ENCODE peak calls at places on chromosome 22, in seven cellular contexts. One of them, this sample, is unnamed.

GRCh38 chr22:19630614-19631013 is 83.7 kb upstream of the SEPTIN5 start:
- DNase-seq in Calu3: no peak
- DNase-seq in NCI-H1417: no peak
- DNase-seq in stimulated activated CD4-positive, alpha-beta T cell treated with anti-CD3 and anti-CD28 coated beads, Interleukin-12 subunit alpha, Interleukin-12 subunit beta, amount 100 ng/mL, for 48 hours: no peak
- DNase-seq in right lobe of liver: no peak
- DNase-seq in AG09319: no peak
- DNase-seq in left cardiac atrium: no peak
- DNase-seq in this sample: no peak

GRCh38 chr22:19567383-19568009 is 43.3 kb upstream of the CLDN5 start:
- DNase-seq in Calu3: no peak
- DNase-seq in NCI-H1417: no peak
- DNase-seq in stimulated activated CD4-positive, alpha-beta T cell treated with anti-CD3 and anti-CD28 coated beads, Interleukin-12 subunit alpha, Interleukin-12 subunit beta, amount 100 ng/mL, for 48 hours: no peak
- DNase-seq in right lobe of liver: no peak
- DNase-seq in AG09319: no peak
- DNase-seq in left cardiac atrium: no peak
- DNase-seq in this sample: no peak

GRCh38 chr22:38820021-38820420 is 23.8 kb downstream of the NPTXR start:
- DNase-seq in Calu3: no peak
- DNase-seq in NCI-H1417: peak; percentile 18
- DNase-seq in stimulated activated CD4-positive, alpha-beta T cell treated with anti-CD3 and anti-CD28 coated beads, Interleukin-12 subunit alpha, Interleukin-12 subunit beta, amount 100 ng/mL, for 48 hours: no peak
- DNase-seq in right lobe of liver: no peak
- DNase-seq in AG09319: no peak
- DNase-seq in left cardiac atrium: no peak
- DNase-seq in this sample: no peak

GRCh38 chr22:38034278-38034882 is 22.8 kb upstream of the PICK1 start:
- DNase-seq in Calu3: peak; percentile 88
- DNase-seq in NCI-H1417: no peak
- DNase-seq in stimulated activated CD4-positive, alpha-beta T cell treated with anti-CD3 and anti-CD28 coated beads, Interleukin-12 subunit alpha, Interleukin-12 subunit beta, amount 100 ng/mL, for 48 hours: no peak
- DNase-seq in right lobe of liver: peak; percentile 70
- DNase-seq in AG09319: peak; percentile 48
- DNase-seq in left cardiac atrium: peak; percentile 72
- DNase-seq in this sample: peak; percentile 90

GRCh38 chr22:38211556-38211955 is 9.8 kb downstream of the MAFF start:
- DNase-seq in Calu3: no peak
- DNase-seq in NCI-H1417: no peak
- DNase-seq in stimulated activated CD4-positive, alpha-beta T cell treated with anti-CD3 and anti-CD28 coated beads, Interleukin-12 subunit alpha, Interleukin-12 subunit beta, amount 100 ng/mL, for 48 hours: no peak
- DNase-seq in right lobe of liver: no peak
- DNase-seq in AG09319: no peak
- DNase-seq in left cardiac atrium: no peak
- DNase-seq in this sample: no peak

GRCh38 chr22:38718414-38718813 is 12.7 kb downstream of the GTPBP1 start:
- DNase-seq in Calu3: peak; percentile 77
- DNase-seq in NCI-H1417: peak; percentile 13
- DNase-seq in stimulated activated CD4-positive, alpha-beta T cell treated with anti-CD3 and anti-CD28 coated beads, Interleukin-12 subunit alpha, Interleukin-12 subunit beta, amount 100 ng/mL, for 48 hours: no peak
- DNase-seq in right lobe of liver: no peak
- DNase-seq in AG09319: peak; percentile 54
- DNase-seq in left cardiac atrium: peak; percentile 74
- DNase-seq in this sample: peak; percentile 78

GRCh38 chr22:40334899-40335298 is 11.4 kb upstream of the ADSL start:
- DNase-seq in Calu3: no peak
- DNase-seq in NCI-H1417: no peak
- DNase-seq in stimulated activated CD4-positive, alpha-beta T cell treated with anti-CD3 and anti-CD28 coated beads, Interleukin-12 subunit alpha, Interleukin-12 subunit beta, amount 100 ng/mL, for 48 hours: no peak
- DNase-seq in right lobe of liver: no peak
- DNase-seq in AG09319: no peak
- DNase-seq in left cardiac atrium: no peak
- DNase-seq in this sample: no peak

GRCh38 chr22:43823911-43824665 is 12.0 kb upstream of the EFCAB6 start:
- DNase-seq in Calu3: no peak
- DNase-seq in NCI-H1417: no peak
- DNase-seq in stimulated activated CD4-positive, alpha-beta T cell treated with anti-CD3 and anti-CD28 coated beads, Interleukin-12 subunit alpha, Interleukin-12 subunit beta, amount 100 ng/mL, for 48 hours: no peak
- DNase-seq in right lobe of liver: no peak
- DNase-seq in AG09319: no peak
- DNase-seq in left cardiac atrium: no peak
- DNase-seq in this sample: no peak

GRCh38 chr22:22168190-22168940 is 76.2 kb upstream of the VPREB1 start:
- DNase-seq in Calu3: peak; percentile 49
- DNase-seq in NCI-H1417: peak; percentile 22
- DNase-seq in stimulated activated CD4-positive, alpha-beta T cell treated with anti-CD3 and anti-CD28 coated beads, Interleukin-12 subunit alpha, Interleukin-12 subunit beta, amount 100 ng/mL, for 48 hours: no peak
- DNase-seq in right lobe of liver: no peak
- DNase-seq in AG09319: peak; percentile 4
- DNase-seq in left cardiac atrium: no peak
- DNase-seq in this sample: no peak

GRCh38 chr22:49055406-49055805 is 772.3 kb downstream of the BRD1 start:
- DNase-seq in Calu3: no peak
- DNase-seq in NCI-H1417: no peak
- DNase-seq in stimulated activated CD4-positive, alpha-beta T cell treated with anti-CD3 and anti-CD28 coated beads, Interleukin-12 subunit alpha, Interleukin-12 subunit beta, amount 100 ng/mL, for 48 hours: no peak
- DNase-seq in right lobe of liver: no peak
- DNase-seq in AG09319: no peak
- DNase-seq in left cardiac atrium: no peak
- DNase-seq in this sample: peak; percentile 24

GRCh38 chr22:21455334-21456089 is 11.7 kb upstream of the TMEM191C start:
- DNase-seq in Calu3: no peak
- DNase-seq in NCI-H1417: no peak
- DNase-seq in stimulated activated CD4-positive, alpha-beta T cell treated with anti-CD3 and anti-CD28 coated beads, Interleukin-12 subunit alpha, Interleukin-12 subunit beta, amount 100 ng/mL, for 48 hours: no peak
- DNase-seq in right lobe of liver: peak; percentile 41
- DNase-seq in AG09319: no peak
- DNase-seq in left cardiac atrium: peak; percentile 8
- DNase-seq in this sample: peak; percentile 59

GRCh38 chr22:19848298-19849224 is 6.1 kb downstream of the GNB1L start:
- DNase-seq in Calu3: peak; percentile 87
- DNase-seq in NCI-H1417: no peak
- DNase-seq in stimulated activated CD4-positive, alpha-beta T cell treated with anti-CD3 and anti-CD28 coated beads, Interleukin-12 subunit alpha, Interleukin-12 subunit beta, amount 100 ng/mL, for 48 hours: no peak
- DNase-seq in right lobe of liver: peak; percentile 88
- DNase-seq in AG09319: no peak
- DNase-seq in left cardiac atrium: no peak
- DNase-seq in this sample: peak; percentile 59

GRCh38 chr22:27686534-27686933 is 115.0 kb downstream of the MN1 start:
- DNase-seq in Calu3: peak; percentile 69
- DNase-seq in NCI-H1417: no peak
- DNase-seq in stimulated activated CD4-positive, alpha-beta T cell treated with anti-CD3 and anti-CD28 coated beads, Interleukin-12 subunit alpha, Interleukin-12 subunit beta, amount 100 ng/mL, for 48 hours: no peak
- DNase-seq in right lobe of liver: no peak
- DNase-seq in AG09319: peak; percentile 54
- DNase-seq in left cardiac atrium: peak; percentile 89
- DNase-seq in this sample: peak; percentile 84

GRCh38 chr22:16974298-16975084 is 33.5 kb downstream of the GAB4 start:
- DNase-seq in Calu3: no peak
- DNase-seq in NCI-H1417: no peak
- DNase-seq in stimulated activated CD4-positive, alpha-beta T cell treated with anti-CD3 and anti-CD28 coated beads, Interleukin-12 subunit alpha, Interleukin-12 subunit beta, amount 100 ng/mL, for 48 hours: no peak
- DNase-seq in right lobe of liver: peak; percentile 24
- DNase-seq in AG09319: no peak
- DNase-seq in left cardiac atrium: no peak
- DNase-seq in this sample: no peak

GRCh38 chr22:35638408-35638807 is 9.8 kb upstream of the APOL6 start:
- DNase-seq in Calu3: no peak
- DNase-seq in NCI-H1417: no peak
- DNase-seq in stimulated activated CD4-positive, alpha-beta T cell treated with anti-CD3 and anti-CD28 coated beads, Interleukin-12 subunit alpha, Interleukin-12 subunit beta, amount 100 ng/mL, for 48 hours: no peak
- DNase-seq in right lobe of liver: peak; percentile 81
- DNase-seq in AG09319: peak; percentile 86
- DNase-seq in left cardiac atrium: peak; percentile 91
- DNase-seq in this sample: peak; percentile 97

GRCh38 chr22:23796461-23796860 is 9.7 kb downstream of the SMARCB1 start:
- DNase-seq in Calu3: no peak
- DNase-seq in NCI-H1417: no peak
- DNase-seq in stimulated activated CD4-positive, alpha-beta T cell treated with anti-CD3 and anti-CD28 coated beads, Interleukin-12 subunit alpha, Interleukin-12 subunit beta, amount 100 ng/mL, for 48 hours: no peak
- DNase-seq in right lobe of liver: no peak
- DNase-seq in AG09319: no peak
- DNase-seq in left cardiac atrium: no peak
- DNase-seq in this sample: no peak

GRCh38 chr22:18091916-18092526 is 14.2 kb downstream of the PEX26 start:
- DNase-seq in Calu3: peak; percentile 74
- DNase-seq in NCI-H1417: no peak
- DNase-seq in stimulated activated CD4-positive, alpha-beta T cell treated with anti-CD3 and anti-CD28 coated beads, Interleukin-12 subunit alpha, Interleukin-12 subunit beta, amount 100 ng/mL, for 48 hours: no peak
- DNase-seq in right lobe of liver: peak; percentile 92
- DNase-seq in AG09319: no peak
- DNase-seq in left cardiac atrium: peak; percentile 86
- DNase-seq in this sample: peak; percentile 87

GRCh38 chr22:36017661-36018091 is 10.9 kb downstream of the RBFOX2 start:
- DNase-seq in Calu3: no peak
- DNase-seq in NCI-H1417: peak; percentile 40
- DNase-seq in stimulated activated CD4-positive, alpha-beta T cell treated with anti-CD3 and anti-CD28 coated beads, Interleukin-12 subunit alpha, Interleukin-12 subunit beta, amount 100 ng/mL, for 48 hours: no peak
- DNase-seq in right lobe of liver: no peak
- DNase-seq in AG09319: no peak
- DNase-seq in left cardiac atrium: no peak
- DNase-seq in this sample: no peak

GRCh38 chr22:19105867-19106802 is 16.1 kb downstream of the DGCR2 start:
- DNase-seq in Calu3: no peak
- DNase-seq in NCI-H1417: no peak
- DNase-seq in stimulated activated CD4-positive, alpha-beta T cell treated with anti-CD3 and anti-CD28 coated beads, Interleukin-12 subunit alpha, Interleukin-12 subunit beta, amount 100 ng/mL, for 48 hours: peak; percentile 11
- DNase-seq in right lobe of liver: no peak
- DNase-seq in AG09319: no peak
- DNase-seq in left cardiac atrium: no peak
- DNase-seq in this sample: peak; percentile 68

GRCh38 chr22:23107487-23108323 is 34.1 kb downstream of the RSPH14 start:
- DNase-seq in Calu3: no peak
- DNase-seq in NCI-H1417: peak; percentile 34
- DNase-seq in stimulated activated CD4-positive, alpha-beta T cell treated with anti-CD3 and anti-CD28 coated beads, Interleukin-12 subunit alpha, Interleukin-12 subunit beta, amount 100 ng/mL, for 48 hours: no peak
- DNase-seq in right lobe of liver: no peak
- DNase-seq in AG09319: no peak
- DNase-seq in left cardiac atrium: no peak
- DNase-seq in this sample: no peak

GRCh38 chr22:39317084-39317755 is 2.2 kb downstream of the RPL3 start:
- DNase-seq in Calu3: no peak
- DNase-seq in NCI-H1417: no peak
- DNase-seq in stimulated activated CD4-positive, alpha-beta T cell treated with anti-CD3 and anti-CD28 coated beads, Interleukin-12 subunit alpha, Interleukin-12 subunit beta, amount 100 ng/mL, for 48 hours: no peak
- DNase-seq in right lobe of liver: no peak
- DNase-seq in AG09319: no peak
- DNase-seq in left cardiac atrium: no peak
- DNase-seq in this sample: no peak

GRCh38 chr22:23478175-23478574 is 101.9 kb downstream of the IGLL1 start:
- DNase-seq in Calu3: no peak
- DNase-seq in NCI-H1417: no peak
- DNase-seq in stimulated activated CD4-positive, alpha-beta T cell treated with anti-CD3 and anti-CD28 coated beads, Interleukin-12 subunit alpha, Interleukin-12 subunit beta, amount 100 ng/mL, for 48 hours: no peak
- DNase-seq in right lobe of liver: no peak
- DNase-seq in AG09319: no peak
- DNase-seq in left cardiac atrium: no peak
- DNase-seq in this sample: no peak

GRCh38 chr22:28023774-28024173 is 104.7 kb upstream of the PITPNB start:
- DNase-seq in Calu3: no peak
- DNase-seq in NCI-H1417: no peak
- DNase-seq in stimulated activated CD4-positive, alpha-beta T cell treated with anti-CD3 and anti-CD28 coated beads, Interleukin-12 subunit alpha, Interleukin-12 subunit beta, amount 100 ng/mL, for 48 hours: no peak
- DNase-seq in right lobe of liver: peak; percentile 10
- DNase-seq in AG09319: no peak
- DNase-seq in left cardiac atrium: no peak
- DNase-seq in this sample: peak; percentile 29

GRCh38 chr22:26576026-26576680 is 13.8 kb downstream of the TPST2 start:
- DNase-seq in Calu3: no peak
- DNase-seq in NCI-H1417: no peak
- DNase-seq in stimulated activated CD4-positive, alpha-beta T cell treated with anti-CD3 and anti-CD28 coated beads, Interleukin-12 subunit alpha, Interleukin-12 subunit beta, amount 100 ng/mL, for 48 hours: no peak
- DNase-seq in right lobe of liver: no peak
- DNase-seq in AG09319: no peak
- DNase-seq in left cardiac atrium: no peak
- DNase-seq in this sample: no peak

GRCh38 chr22:27654536-27655445 is 146.8 kb downstream of the MN1 start:
- DNase-seq in Calu3: peak; percentile 50
- DNase-seq in NCI-H1417: no peak
- DNase-seq in stimulated activated CD4-positive, alpha-beta T cell treated with anti-CD3 and anti-CD28 coated beads, Interleukin-12 subunit alpha, Interleukin-12 subunit beta, amount 100 ng/mL, for 48 hours: no peak
- DNase-seq in right lobe of liver: no peak
- DNase-seq in AG09319: no peak
- DNase-seq in left cardiac atrium: no peak
- DNase-seq in this sample: no peak

GRCh38 chr22:25025586-25025985 is 73.1 kb downstream of the KIAA1671 start:
- DNase-seq in Calu3: no peak
- DNase-seq in NCI-H1417: no peak
- DNase-seq in stimulated activated CD4-positive, alpha-beta T cell treated with anti-CD3 and anti-CD28 coated beads, Interleukin-12 subunit alpha, Interleukin-12 subunit beta, amount 100 ng/mL, for 48 hours: no peak
- DNase-seq in right lobe of liver: no peak
- DNase-seq in AG09319: no peak
- DNase-seq in left cardiac atrium: peak; percentile 64
- DNase-seq in this sample: no peak

GRCh38 chr22:24323695-24324094 is 53.1 kb downstream of the SPECC1L start:
- DNase-seq in Calu3: no peak
- DNase-seq in NCI-H1417: no peak
- DNase-seq in stimulated activated CD4-positive, alpha-beta T cell treated with anti-CD3 and anti-CD28 coated beads, Interleukin-12 subunit alpha, Interleukin-12 subunit beta, amount 100 ng/mL, for 48 hours: no peak
- DNase-seq in right lobe of liver: no peak
- DNase-seq in AG09319: no peak
- DNase-seq in left cardiac atrium: no peak
- DNase-seq in this sample: no peak

GRCh38 chr22:35766654-35767580 is 49.2 kb downstream of the APOL5 start:
- DNase-seq in Calu3: no peak
- DNase-seq in NCI-H1417: no peak
- DNase-seq in stimulated activated CD4-positive, alpha-beta T cell treated with anti-CD3 and anti-CD28 coated beads, Interleukin-12 subunit alpha, Interleukin-12 subunit beta, amount 100 ng/mL, for 48 hours: no peak
- DNase-seq in right lobe of liver: no peak
- DNase-seq in AG09319: no peak
- DNase-seq in left cardiac atrium: no peak
- DNase-seq in this sample: no peak

GRCh38 chr22:32780726-32781310 is 20.7 kb upstream of the TIMP3 start:
- DNase-seq in Calu3: no peak
- DNase-seq in NCI-H1417: no peak
- DNase-seq in stimulated activated CD4-positive, alpha-beta T cell treated with anti-CD3 and anti-CD28 coated beads, Interleukin-12 subunit alpha, Interleukin-12 subunit beta, amount 100 ng/mL, for 48 hours: no peak
- DNase-seq in right lobe of liver: no peak
- DNase-seq in AG09319: no peak
- DNase-seq in left cardiac atrium: no peak
- DNase-seq in this sample: no peak

GRCh38 chr22:28424427-28425080 is 255.1 kb downstream of the TTC28 start:
- DNase-seq in Calu3: no peak
- DNase-seq in NCI-H1417: peak; percentile 12
- DNase-seq in stimulated activated CD4-positive, alpha-beta T cell treated with anti-CD3 and anti-CD28 coated beads, Interleukin-12 subunit alpha, Interleukin-12 subunit beta, amount 100 ng/mL, for 48 hours: no peak
- DNase-seq in right lobe of liver: no peak
- DNase-seq in AG09319: peak; percentile 74
- DNase-seq in left cardiac atrium: no peak
- DNase-seq in this sample: no peak

GRCh38 chr22:42444060-42444904 is 12.1 kb upstream of the NFAM1 start:
- DNase-seq in Calu3: peak; percentile 82
- DNase-seq in NCI-H1417: peak; percentile 86
- DNase-seq in stimulated activated CD4-positive, alpha-beta T cell treated with anti-CD3 and anti-CD28 coated beads, Interleukin-12 subunit alpha, Interleukin-12 subunit beta, amount 100 ng/mL, for 48 hours: peak; percentile 66
- DNase-seq in right lobe of liver: peak; percentile 74
- DNase-seq in AG09319: peak; percentile 84
- DNase-seq in left cardiac atrium: peak; percentile 83
- DNase-seq in this sample: peak; percentile 92

GRCh38 chr22:28822930-28823481 is 22.6 kb upstream of the XBP1 start:
- DNase-seq in Calu3: no peak
- DNase-seq in NCI-H1417: peak; percentile 69
- DNase-seq in stimulated activated CD4-positive, alpha-beta T cell treated with anti-CD3 and anti-CD28 coated beads, Interleukin-12 subunit alpha, Interleukin-12 subunit beta, amount 100 ng/mL, for 48 hours: no peak
- DNase-seq in right lobe of liver: no peak
- DNase-seq in AG09319: no peak
- DNase-seq in left cardiac atrium: no peak
- DNase-seq in this sample: no peak

GRCh38 chr22:23305321-23305910 is 125.1 kb downstream of the BCR start:
- DNase-seq in Calu3: no peak
- DNase-seq in NCI-H1417: no peak
- DNase-seq in stimulated activated CD4-positive, alpha-beta T cell treated with anti-CD3 and anti-CD28 coated beads, Interleukin-12 subunit alpha, Interleukin-12 subunit beta, amount 100 ng/mL, for 48 hours: no peak
- DNase-seq in right lobe of liver: peak; percentile 44
- DNase-seq in AG09319: no peak
- DNase-seq in left cardiac atrium: peak; percentile 64
- DNase-seq in this sample: no peak

GRCh38 chr22:46421272-46421671 is 85.8 kb downstream of the TRMU start:
- DNase-seq in Calu3: no peak
- DNase-seq in NCI-H1417: peak; percentile 66
- DNase-seq in stimulated activated CD4-positive, alpha-beta T cell treated with anti-CD3 and anti-CD28 coated beads, Interleukin-12 subunit alpha, Interleukin-12 subunit beta, amount 100 ng/mL, for 48 hours: no peak
- DNase-seq in right lobe of liver: no peak
- DNase-seq in AG09319: no peak
- DNase-seq in left cardiac atrium: no peak
- DNase-seq in this sample: no peak

GRCh38 chr22:31734512-31734911 is 15.4 kb downstream of the PRR14L start:
- DNase-seq in Calu3: no peak
- DNase-seq in NCI-H1417: no peak
- DNase-seq in stimulated activated CD4-positive, alpha-beta T cell treated with anti-CD3 and anti-CD28 coated beads, Interleukin-12 subunit alpha, Interleukin-12 subunit beta, amount 100 ng/mL, for 48 hours: no peak
- DNase-seq in right lobe of liver: no peak
- DNase-seq in AG09319: no peak
- DNase-seq in left cardiac atrium: no peak
- DNase-seq in this sample: no peak

GRCh38 chr22:46578251-46578823 is 40.9 kb upstream of the CELSR1 start:
- DNase-seq in Calu3: no peak
- DNase-seq in NCI-H1417: no peak
- DNase-seq in stimulated activated CD4-positive, alpha-beta T cell treated with anti-CD3 and anti-CD28 coated beads, Interleukin-12 subunit alpha, Interleukin-12 subunit beta, amount 100 ng/mL, for 48 hours: no peak
- DNase-seq in right lobe of liver: peak; percentile 65
- DNase-seq in AG09319: no peak
- DNase-seq in left cardiac atrium: no peak
- DNase-seq in this sample: peak; percentile 64

GRCh38 chr22:41799486-41800347 is 762 bp upstream of the CCDC134 start:
- DNase-seq in Calu3: no peak
- DNase-seq in NCI-H1417: peak; percentile 27
- DNase-seq in stimulated activated CD4-positive, alpha-beta T cell treated with anti-CD3 and anti-CD28 coated beads, Interleukin-12 subunit alpha, Interleukin-12 subunit beta, amount 100 ng/mL, for 48 hours: peak; percentile 26
- DNase-seq in right lobe of liver: peak; percentile 58
- DNase-seq in AG09319: no peak
- DNase-seq in left cardiac atrium: peak; percentile 52
- DNase-seq in this sample: peak; percentile 70

GRCh38 chr22:42820075-42820763 is 36.9 kb downstream of the ARFGAP3 start:
- DNase-seq in Calu3: no peak
- DNase-seq in NCI-H1417: peak; percentile 24
- DNase-seq in stimulated activated CD4-positive, alpha-beta T cell treated with anti-CD3 and anti-CD28 coated beads, Interleukin-12 subunit alpha, Interleukin-12 subunit beta, amount 100 ng/mL, for 48 hours: no peak
- DNase-seq in right lobe of liver: no peak
- DNase-seq in AG09319: peak; percentile 35
- DNase-seq in left cardiac atrium: no peak
- DNase-seq in this sample: no peak

This sample was measured in sigmoid colon.